ENCODE peak calls at places on chromosomes 16 and 17, in five cellular contexts. Z is IMR-90, T is neuronal stem cell, H is H9, D is mesenchymal stem cell. G is an unnamed sample.

GRCh38 chr17:29263916-29264315 is 17.3 kb downstream of the CRYBA1 start:
- DNase-seq in Z (no peak), T (no peak), H (no peak), D (no peak), G (no peak)

GRCh38 chr17:927611-928461 is 51.7 kb downstream of the NXN start:
- DNase-seq in Z (peak), T (no peak), H (no peak), D (peak), G (peak)

GRCh38 chr16:3358884-3359283 is 3.2 kb downstream of the OR2C1 start:
- DNase-seq in Z (no peak), T (no peak), H (no peak), D (no peak), G (no peak)

GRCh38 chr17:28345420-28346198 is 10.0 kb downstream of the TNFAIP1 start:
- DNase-seq in Z (no peak), T (no peak), H (no peak), D (no peak), G (no peak)

GRCh38 chr17:35127751-35128514 is 6.5 kb downstream of the FNDC8 start:
- DNase-seq in Z (peak), T (no peak), H (no peak), D (no peak), G (no peak)

GRCh38 chr16:52574105-52574437 is 27.1 kb upstream of the TOX3 start:
- DNase-seq in Z (no peak), T (no peak), H (no peak), D (no peak), G (no peak)

GRCh38 chr17:39212841-39213480 is 12.8 kb downstream of the STAC2 start:
- DNase-seq in Z (no peak), T (no peak), H (peak), D (no peak), G (no peak)

GRCh38 chr16:19290860-19291259 is 5.3 kb downstream of the CLEC19A start:
- DNase-seq in Z (no peak), T (peak), H (no peak), D (no peak), G (no peak)

GRCh38 chr17:39921323-39921722 is 2.9 kb upstream of the GSDMB start:
- DNase-seq in Z (no peak), T (no peak), H (no peak), D (no peak), G (no peak)

GRCh38 chr16:89575247-89576172 is at the start of gene CPNE7:
- DNase-seq in Z (no peak), T (no peak), H (no peak), D (no peak), G (no peak)

GRCh38 chr17:71361691-71362450 is 758.9 kb upstream of the SOX9 start:
- DNase-seq in Z (peak), T (no peak), H (no peak), D (no peak), G (no peak)

GRCh38 chr16:87895641-87896141 is 26.4 kb upstream of the SLC7A5 start:
- DNase-seq in Z (peak), T (no peak), H (no peak), D (peak), G (no peak)
- H3K23ac ChIP-seq in Z (no peak), T (no peak), H (no peak), D (no peak), G (no peak)

GRCh38 chr16:74026373-74027281 is 270.0 kb upstream of the PSMD7 start:
- DNase-seq in Z (no peak), T (no peak), H (peak), D (no peak), G (peak)

GRCh38 chr16:74031551-74031950 is 265.1 kb upstream of the PSMD7 start:
- DNase-seq in Z (no peak), T (no peak), H (no peak), D (no peak), G (no peak)

GRCh38 chr16:74030000-74030399 is 266.6 kb upstream of the PSMD7 start:
- DNase-seq in Z (no peak), T (no peak), H (no peak), D (no peak), G (no peak)

GRCh38 chr16:74024997-74025396 is 271.6 kb upstream of the PSMD7 start:
- DNase-seq in Z (no peak), T (no peak), H (no peak), D (no peak), G (no peak)

GRCh38 chr16:74029122-74029805 is 267.4 kb upstream of the PSMD7 start:
- DNase-seq in Z (no peak), T (no peak), H (no peak), D (no peak), G (no peak)
- H3K23ac ChIP-seq in Z (no peak), T (no peak), H (no peak), D (no peak), G (no peak)

GRCh38 chr16:24731722-24732419 is 2.4 kb downstream of the TNRC6A start:
- DNase-seq in Z (no peak), T (no peak), H (no peak), D (no peak), G (no peak)
- H3K23ac ChIP-seq in Z (peak), T (no peak), H (no peak), D (no peak), G (no peak)

DNA sequence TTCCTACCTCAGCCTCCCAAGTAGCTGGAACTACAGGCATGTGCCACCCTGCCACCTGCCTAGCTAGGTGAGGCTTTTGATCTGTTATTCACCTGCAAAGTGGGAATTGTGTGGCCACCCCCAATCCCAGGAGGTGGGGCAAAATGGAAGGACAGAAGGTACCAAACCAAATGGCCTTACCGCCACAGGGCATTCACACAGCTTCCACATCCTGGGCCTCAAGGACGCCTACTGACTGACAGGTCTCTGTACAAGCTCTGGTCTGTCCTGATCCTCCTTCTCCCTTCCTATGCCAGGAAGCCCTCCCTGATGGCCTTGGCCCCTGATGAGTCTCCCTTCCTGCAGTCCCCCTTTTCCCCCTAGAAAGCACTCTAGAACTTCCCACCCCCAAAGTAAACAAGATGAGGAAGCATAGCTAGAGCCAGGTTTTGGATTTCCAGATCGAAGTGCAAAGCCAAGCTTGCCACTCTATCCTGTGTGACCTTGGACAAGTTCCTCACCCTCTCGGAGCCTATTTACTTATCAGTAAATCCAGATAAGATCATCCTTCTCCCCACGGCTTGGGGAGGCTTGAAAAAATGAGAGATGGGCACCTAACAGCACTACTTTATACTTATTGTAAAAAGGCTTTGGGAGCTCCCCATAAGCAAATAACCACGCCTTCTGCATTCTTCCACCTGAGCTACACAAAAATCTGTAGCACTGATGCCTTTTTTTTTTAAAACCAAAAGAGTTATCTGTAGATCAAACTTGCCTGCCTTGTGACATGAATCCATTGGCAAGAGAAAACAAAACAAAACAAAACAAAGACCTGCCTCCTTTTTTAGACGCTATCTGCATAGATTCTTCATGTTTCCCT is 4.5 kb downstream of the PLLP start:
- DNase-seq in Z (no peak), T (no peak), H (no peak), D (no peak), G (no peak)
- H3K23ac ChIP-seq in Z (no peak), T (no peak), H (no peak), D (no peak), G (no peak)